ENCODE peak calls at places on chromosomes 13 and 19, in seven cellular contexts. K, L, B, D, G, C and F are unnamed samples.

GRCh38 chr13:51361111-51361510 is 21.6 kb downstream of the SERPINE3 start:
- DNase-seq in K (no peak), L (no peak), B (no peak), D (peak), G (no peak), C (no peak), F (no peak)

GRCh38 chr19:17376935-17377600 is at the start of gene PLVAP:
- DNase-seq in K (no peak), L (no peak), B (no peak), D (no peak), G (no peak), C (peak), F (no peak)

GRCh38 chr19:38303517-38304351 is at the start of gene C19orf33:
- DNase-seq in K (no peak), L (peak), B (peak), D (no peak), G (no peak), C (peak), F (no peak)

GRCh38 chr19:17346109-17346671 is 8.8 kb downstream of the GTPBP3 start:
- DNase-seq in K (peak), L (peak), B (peak), D (peak), G (peak), C (peak), F (no peak)

GRCh38 chr13:78881746-78882145 is 222.8 kb upstream of the OBI1 start:
- DNase-seq in K (no peak), L (no peak), B (no peak), D (no peak), G (no peak), C (peak), F (no peak)

GRCh38 chr13:60957816-60958215 is 457.8 kb downstream of the PCDH20 start:
- DNase-seq in K (no peak), L (no peak), B (no peak), D (no peak), G (no peak), C (no peak), F (no peak)

GRCh38 chr19:39362682-39363657 is 20.7 kb downstream of the SAMD4B start:
- DNase-seq in K (no peak), L (no peak), B (peak), D (peak), G (no peak), C (no peak), F (no peak)

GRCh38 chr19:507286-508203 is at the start of gene TPGS1:
- DNase-seq in K (peak), L (peak), B (peak), D (peak), G (peak), C (peak), F (peak)

GRCh38 chr19:34733826-34734600 is at the start of gene ZNF181:
- DNase-seq in K (peak), L (peak), B (peak), D (peak), G (peak), C (peak), F (peak)

GRCh38 chr13:40113644-40114304 is 458.3 kb downstream of the COG6 start:
- DNase-seq in K (no peak), L (no peak), B (peak), D (peak), G (no peak), C (no peak), F (no peak)

GRCh38 chr13:93361703-93362102 is 135.1 kb downstream of the GPC6 start:
- DNase-seq in K (no peak), L (no peak), B (no peak), D (no peak), G (no peak), C (no peak), F (no peak)

GRCh38 chr19:38143847-38144246 is 80.2 kb downstream of the DPF1 start:
- DNase-seq in K (no peak), L (peak), B (no peak), D (no peak), G (no peak), C (no peak), F (no peak)